ENCODE peak calls at places on chromosomes 13 and 19, in six cellular contexts. E is RWPE2, T is aorta, S is kidney glomerular epithelial cell, A is KBM-7, W is lower leg skin. M is an unnamed sample.

GRCh38 chr19:38118176-38118575 is 105.8 kb downstream of the DPF1 start:
- DNase-seq in E (no peak), T (no peak), S (no peak), A (no peak), W (no peak), M (no peak)

GRCh38 chr19:33408116-33408515 is 34.6 kb downstream of the CEBPG start:
- DNase-seq in E (no peak), T (peak), S (no peak), A (no peak), W (no peak), M (no peak)

GRCh38 chr13:43291289-43292055 is 268.1 kb downstream of the DNAJC15 start:
- DNase-seq in E (no peak), T (no peak), S (peak), A (no peak), W (no peak), M (no peak)

GRCh38 chr19:39038098-39038497 is 5.7 kb upstream of the FBXO27 start:
- DNase-seq in E (peak), T (no peak), S (peak), A (peak), W (peak), M (no peak)

GRCh38 chr19:13864513-13865242 is 12.3 kb upstream of the NANOS3 start:
- DNase-seq in E (peak), T (no peak), S (no peak), A (peak), W (no peak), M (no peak)

GRCh38 chr19:53467138-53467502 is 413 bp upstream of the ZNF813 start:
- DNase-seq in E (no peak), T (peak), S (no peak), A (no peak), W (no peak), M (no peak)

GRCh38 chr19:32631381-32631780 is 43.6 kb downstream of the ANKRD27 start:
- DNase-seq in E (no peak), T (no peak), S (no peak), A (no peak), W (no peak), M (no peak)

GRCh38 chr13:30972888-30973377 is 40.5 kb downstream of the TEX26 start:
- DNase-seq in E (no peak), T (no peak), S (no peak), A (no peak), W (no peak), M (no peak)

GRCh38 chr19:3463959-3464796 is 16.1 kb downstream of the SMIM24 start:
- DNase-seq in E (no peak), T (no peak), S (no peak), A (no peak), W (no peak), M (no peak)

GRCh38 chr19:8342316-8342683 is 762 bp downstream of the KANK3 start:
- DNase-seq in E (no peak), T (no peak), S (no peak), A (no peak), W (no peak), M (no peak)

GRCh38 chr19:7199613-7200533 is 94.3 kb downstream of the INSR start:
- DNase-seq in E (no peak), T (no peak), S (no peak), A (peak), W (no peak), M (no peak)

GRCh38 chr13:49356224-49356623 is 87.6 kb downstream of the CAB39L start:
- DNase-seq in E (no peak), T (no peak), S (peak), A (no peak), W (no peak), M (no peak)

GRCh38 chr19:11373166-11373884 is 1.1 kb upstream of the SWSAP1 start:
- DNase-seq in E (no peak), T (no peak), S (no peak), A (no peak), W (no peak), M (no peak)

GRCh38 chr19:34712606-34713261 is 21.3 kb upstream of the ZNF181 start:
- DNase-seq in E (no peak), T (no peak), S (peak), A (peak), W (peak), M (no peak)

GRCh38 chr19:55165952-55166529 is 372 bp downstream of the DNAAF3 start:
- DNase-seq in E (no peak), T (peak), S (peak), A (peak), W (no peak), M (no peak)

GRCh38 chr19:11699931-11700794 is 38.6 kb downstream of the ZNF823 start:
- DNase-seq in E (no peak), T (no peak), S (no peak), A (peak), W (no peak), M (no peak)

GRCh38 chr13:112877496-112877895 is 91.5 kb upstream of the MCF2L start:
- DNase-seq in E (peak), T (no peak), S (no peak), A (no peak), W (no peak), M (no peak)

GRCh38 chr13:47639716-47640447 is 361.2 kb downstream of the SUCLA2 start:
- DNase-seq in E (no peak), T (no peak), S (no peak), A (no peak), W (no peak), M (no peak)

GRCh38 chr13:33845572-33846305 is 27.8 kb downstream of the RFC3 start:
- DNase-seq in E (no peak), T (no peak), S (no peak), A (no peak), W (no peak), M (no peak)

GRCh38 chr19:18223860-18224524 is 2.2 kb downstream of the PDE4C start:
- DNase-seq in E (no peak), T (no peak), S (no peak), A (peak), W (no peak), M (no peak)

GRCh38 chr19:49473868-49474544 is at the start of gene FLT3LG:
- DNase-seq in E (no peak), T (peak), S (peak), A (peak), W (no peak), M (peak)

GRCh38 chr19:33175886-33176669 is 18.1 kb upstream of the LRP3 start:
- DNase-seq in E (no peak), T (peak), S (no peak), A (no peak), W (no peak), M (no peak)

GRCh38 chr19:11814707-11815050 is 606 bp downstream of the ZNF440 start:
- DNase-seq in E (no peak), T (no peak), S (no peak), A (peak), W (no peak), M (no peak)

M was measured in omental fat pad.